ENCODE peak calls at places on chromosomes 7 and 10, in four cellular contexts. B is WERI-Rb-1, H is left ventricle myocardium inferior, L is uterus. J is an unnamed sample. For H3K36me3, the result is how much of the 10 kb centered on the place peaks cover.

GRCh38 chr10:35765039-35765662 is 123.1 kb upstream of the FZD8 start:
- DNase-seq in B (no peak), H (no peak), L (no peak), J (peak)

GRCh38 chr7:39741942-39742623 is 118.7 kb downstream of the RALA start:
- DNase-seq in B (peak), H (peak), L (no peak), J (no peak)

GRCh38 chr10:10901906-10902305 is 115.8 kb upstream of the CELF2 start:
- DNase-seq in B (no peak), H (no peak), L (no peak), J (no peak)

GRCh38 chr7:73597978-73598782 is 19.8 kb upstream of the TBL2 start:
- DNase-seq in B (no peak), H (no peak), L (no peak), J (no peak)

GRCh38 chr7:134514663-134515062 is 12.7 kb upstream of the AKR1B10 start:
- DNase-seq in B (peak), H (no peak), L (no peak), J (no peak)

GRCh38 chr7:33905389-33906032 is at the start of gene BMPER:
- DNase-seq in B (peak), H (peak), L (peak), J (peak)

GRCh38 chr10:52644678-52645434 is 127.7 kb downstream of the MBL2 start:
- DNase-seq in B (peak), H (no peak), L (no peak), J (no peak)

GRCh38 chr10:59098387-59098786 is 78.1 kb upstream of the PHYHIPL start:
- DNase-seq in B (no peak), H (no peak), L (peak), J (no peak)

GRCh38 chr7:2560175-2560695 is 1.5 kb downstream of the IQCE start:
- DNase-seq in B (no peak), H (no peak), L (no peak), J (no peak)

GRCh38 chr7:84469034-84469433 is 274.4 kb upstream of the SEMA3A start:
- DNase-seq in B (no peak), H (no peak), L (no peak), J (no peak)

GRCh38 chr10:80015911-80016590 is 62.4 kb upstream of the TMEM254 start:
- DNase-seq in B (no peak), H (no peak), L (no peak), J (no peak)
- H3K36me3 ChIP-seq in B (under half), H (under half), L (under half), J (under half)

DNA sequence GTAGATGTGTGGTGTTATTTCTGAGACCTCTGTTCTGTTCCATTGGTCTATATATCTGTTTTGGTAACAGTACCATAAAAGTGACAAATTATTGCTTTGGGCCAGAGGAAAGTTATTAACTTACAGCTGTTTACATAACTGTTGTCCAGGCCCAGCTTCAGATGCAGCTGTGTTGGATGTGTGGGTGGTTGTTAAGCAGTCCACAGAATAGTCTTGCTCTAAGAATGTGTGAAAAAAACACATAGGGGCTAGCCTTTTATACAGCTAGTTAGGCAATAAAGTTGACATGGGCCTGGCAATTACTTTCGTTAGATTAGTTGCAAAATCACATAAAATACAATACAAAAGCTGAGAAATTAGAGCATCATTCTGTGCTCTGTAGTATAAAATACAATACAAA is 31.9 kb downstream of the DLD start:
- DNase-seq in B (no peak), H (no peak), L (no peak), J (no peak)
- H3K36me3 ChIP-seq in B (half or more), H (half or more), L (under half), J (half or more)

GRCh38 chr10:77463967-77464745 is 173.5 kb downstream of the KCNMA1 start:
- DNase-seq in B (no peak), H (no peak), L (no peak), J (no peak)
- H3K36me3 ChIP-seq in B (under half), H (under half), L (under half), J (under half)

GRCh38 chr7:24152907-24153513 is 131.0 kb upstream of the NPY start:
- DNase-seq in B (no peak), H (no peak), L (no peak), J (no peak)

GRCh38 chr7:24152356-24152755 is 131.6 kb upstream of the NPY start:
- DNase-seq in B (no peak), H (no peak), L (no peak), J (no peak)
- H3K36me3 ChIP-seq in B (under half), H (under half), L (under half), J (under half)

GRCh38 chr7:45078199-45078681 is 10.5 kb downstream of the NACAD start:
- DNase-seq in B (no peak), H (no peak), L (no peak), J (no peak)

GRCh38 chr7:45074738-45075644 is 13.8 kb downstream of the NACAD start:
- DNase-seq in B (no peak), H (no peak), L (no peak), J (no peak)

GRCh38 chr7:45076946-45077345 is 11.8 kb downstream of the NACAD start:
- DNase-seq in B (no peak), H (no peak), L (no peak), J (no peak)

GRCh38 chr7:45075871-45076796 is 12.6 kb downstream of the NACAD start:
- DNase-seq in B (no peak), H (no peak), L (no peak), J (no peak)

GRCh38 chr7:45077579-45077978 is 11.2 kb downstream of the NACAD start:
- DNase-seq in B (no peak), H (no peak), L (no peak), J (no peak)
- H3K36me3 ChIP-seq in B (under half), H (under half), L (under half), J (half or more)

DNA sequence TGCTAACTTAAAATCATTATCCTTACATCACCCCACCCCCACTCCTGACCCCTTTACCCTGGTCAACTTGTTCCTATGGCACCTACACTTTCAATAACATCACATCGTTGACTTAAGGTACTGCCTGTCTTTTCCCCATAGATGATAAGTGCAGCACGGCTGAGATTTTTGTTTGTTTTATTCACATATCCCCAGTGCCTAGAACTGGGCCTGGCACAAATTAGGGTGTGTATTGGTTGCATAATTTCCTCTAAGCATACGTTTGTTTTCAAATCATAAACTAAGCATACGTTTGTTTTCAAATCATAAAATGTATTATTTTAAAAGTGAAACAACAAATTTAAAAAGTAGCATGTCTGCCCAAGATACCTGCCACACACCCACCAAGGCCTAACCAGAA is 35.3 kb downstream of the ANXA11 start:
- DNase-seq in B (no peak), H (no peak), L (no peak), J (no peak)
- H3K36me3 ChIP-seq in B (under half), H (half or more), L (under half), J (half or more)

DNA sequence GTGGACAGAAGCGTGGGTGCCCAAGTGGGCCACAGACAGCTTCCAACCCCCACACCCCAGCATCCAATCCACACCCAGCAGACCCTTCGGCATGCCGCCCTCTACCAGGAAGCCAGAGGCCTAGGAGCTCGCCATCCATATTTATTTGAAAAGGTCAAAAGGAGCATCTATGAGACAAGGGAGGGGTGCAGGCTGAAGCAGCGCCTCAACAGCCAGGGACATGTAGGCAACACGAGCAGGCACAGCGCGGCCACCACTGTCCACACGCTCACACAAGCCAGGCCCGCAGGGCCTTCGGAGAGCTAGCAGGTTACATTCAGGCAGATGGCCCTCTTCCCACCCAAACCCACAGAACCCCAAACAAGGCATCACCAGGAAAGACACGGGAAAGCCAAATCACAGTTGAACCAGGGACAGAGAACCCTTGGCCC is 34.6 kb downstream of the PSAP start:
- DNase-seq in B (no peak), H (no peak), L (no peak), J (no peak)
- H3K36me3 ChIP-seq in B (half or more), H (half or more), L (under half), J (under half)

GRCh38 chr7:140156460-140157080 is 20.2 kb downstream of the KDM7A start:
- DNase-seq in B (no peak), H (no peak), L (no peak), J (no peak)

GRCh38 chr7:140159487-140159886 is 17.3 kb downstream of the KDM7A start:
- DNase-seq in B (no peak), H (no peak), L (no peak), J (no peak)

GRCh38 chr7:140165422-140165821 is 11.4 kb downstream of the KDM7A start:
- DNase-seq in B (no peak), H (no peak), L (no peak), J (no peak)

GRCh38 chr7:140160308-140160707 is 16.5 kb downstream of the KDM7A start:
- DNase-seq in B (no peak), H (no peak), L (no peak), J (no peak)

DNA sequence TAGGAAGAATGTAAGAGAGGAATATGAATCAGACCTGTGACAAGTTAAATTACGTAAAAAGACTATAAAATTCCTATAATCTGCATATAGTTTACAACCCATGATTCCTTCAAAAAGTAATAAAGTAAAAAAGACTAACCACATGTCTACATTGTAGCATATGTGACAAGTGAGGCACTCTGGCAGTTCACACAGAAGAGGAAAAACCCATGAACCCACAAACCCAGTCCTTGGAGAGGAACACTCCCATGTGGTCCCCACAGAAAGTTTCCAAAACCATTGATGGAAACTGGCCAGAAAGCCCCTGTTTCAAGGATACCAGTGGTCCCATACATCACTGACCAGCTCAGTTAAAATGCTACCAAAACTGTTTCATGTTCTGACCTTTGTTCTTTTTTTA is 15.7 kb downstream of the KDM7A start:
- DNase-seq in B (no peak), H (no peak), L (no peak), J (no peak)
- H3K36me3 ChIP-seq in B (under half), H (under half), L (under half), J (under half)

DNA sequence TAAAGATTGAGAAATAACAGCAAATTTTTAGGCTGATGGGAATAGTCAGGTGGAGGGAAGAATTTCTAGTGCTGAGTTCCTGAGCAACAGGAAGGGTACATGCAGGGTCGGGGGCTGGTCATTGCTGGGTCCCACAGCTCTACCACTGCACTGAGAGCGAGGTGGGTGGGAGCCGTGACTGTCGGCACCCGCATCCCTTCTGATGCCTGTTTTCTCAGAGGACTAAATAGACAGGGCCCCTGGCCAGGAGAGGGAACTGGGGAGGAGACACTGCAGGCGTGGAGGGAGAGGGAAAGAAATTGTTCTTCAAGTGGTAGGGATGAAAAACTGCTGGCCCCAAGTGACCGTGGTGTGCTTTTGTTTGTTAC is 7.3 kb downstream of the GTPBP4 start:
- DNase-seq in B (no peak), H (no peak), L (no peak), J (no peak)
- H3K36me3 ChIP-seq in B (under half), H (half or more), L (under half), J (half or more)

J was measured in heart right ventricle.